ENCODE peak calls at places on chromosomes 16 and 17, in eight cellular contexts. One of them, this sample, is unnamed.

GRCh38 chr16:54932737-54933254 is 2.1 kb downstream of the IRX5 start:
- DNase-seq in hepatocyte: no peak
- DNase-seq in PC-3: no peak
- DNase-seq in neural progenitor cell: peak
- DNase-seq in GM23338: peak
- DNase-seq in GM23248: peak
- DNase-seq in SK-N-SH: no peak
- DNase-seq in HCT116: no peak
- DNase-seq in this sample: no peak

GRCh38 chr17:77690271-77691161 is 268.0 kb upstream of the TNRC6C start:
- DNase-seq in hepatocyte: peak
- DNase-seq in PC-3: peak
- DNase-seq in neural progenitor cell: no peak
- DNase-seq in GM23338: no peak
- DNase-seq in GM23248: peak
- DNase-seq in SK-N-SH: peak
- DNase-seq in HCT116: no peak
- DNase-seq in this sample: peak

GRCh38 chr16:324451-325334 is 27.8 kb downstream of the AXIN1 start:
- DNase-seq in hepatocyte: peak
- DNase-seq in PC-3: no peak
- DNase-seq in neural progenitor cell: no peak
- DNase-seq in GM23338: peak
- DNase-seq in GM23248: no peak
- DNase-seq in SK-N-SH: no peak
- DNase-seq in HCT116: no peak
- DNase-seq in this sample: peak

GRCh38 chr16:84753412-84754325 is 53.9 kb downstream of the USP10 start:
- DNase-seq in hepatocyte: no peak
- DNase-seq in PC-3: no peak
- DNase-seq in neural progenitor cell: no peak
- DNase-seq in GM23338: no peak
- DNase-seq in GM23248: peak
- DNase-seq in SK-N-SH: no peak
- DNase-seq in HCT116: no peak
- DNase-seq in this sample: no peak

GRCh38 chr16:59296002-59296401 is 561.9 kb upstream of the GOT2 start:
- DNase-seq in hepatocyte: no peak
- DNase-seq in PC-3: no peak
- DNase-seq in neural progenitor cell: peak
- DNase-seq in GM23338: peak
- DNase-seq in GM23248: no peak
- DNase-seq in SK-N-SH: no peak
- DNase-seq in HCT116: no peak
- DNase-seq in this sample: no peak

GRCh38 chr17:48374650-48375230 is 55.3 kb downstream of the SKAP1 start:
- DNase-seq in hepatocyte: peak
- DNase-seq in PC-3: peak
- DNase-seq in neural progenitor cell: peak
- DNase-seq in GM23338: peak
- DNase-seq in GM23248: peak
- DNase-seq in SK-N-SH: peak
- DNase-seq in HCT116: peak
- DNase-seq in this sample: peak

GRCh38 chr16:102060-102855 is 24.2 kb downstream of the MPG start:
- DNase-seq in hepatocyte: no peak
- DNase-seq in PC-3: no peak
- DNase-seq in neural progenitor cell: no peak
- DNase-seq in GM23338: no peak
- DNase-seq in GM23248: no peak
- DNase-seq in SK-N-SH: no peak
- DNase-seq in HCT116: no peak
- DNase-seq in this sample: no peak

GRCh38 chr17:41653421-41654133 is 29.2 kb upstream of the KRT17 start:
- DNase-seq in hepatocyte: no peak
- DNase-seq in PC-3: no peak
- DNase-seq in neural progenitor cell: no peak
- DNase-seq in GM23338: no peak
- DNase-seq in GM23248: no peak
- DNase-seq in SK-N-SH: no peak
- DNase-seq in HCT116: no peak
- DNase-seq in this sample: no peak

GRCh38 chr17:17189559-17189958 is 16.6 kb downstream of the PLD6 start:
- DNase-seq in hepatocyte: no peak
- DNase-seq in PC-3: no peak
- DNase-seq in neural progenitor cell: no peak
- DNase-seq in GM23338: no peak
- DNase-seq in GM23248: no peak
- DNase-seq in SK-N-SH: no peak
- DNase-seq in HCT116: no peak
- DNase-seq in this sample: no peak

GRCh38 chr17:72659811-72660210 is 432.7 kb downstream of the SLC39A11 start:
- DNase-seq in hepatocyte: no peak
- DNase-seq in PC-3: no peak
- DNase-seq in neural progenitor cell: no peak
- DNase-seq in GM23338: no peak
- DNase-seq in GM23248: no peak
- DNase-seq in SK-N-SH: no peak
- DNase-seq in HCT116: no peak
- DNase-seq in this sample: no peak

GRCh38 chr17:44989552-44990138 is 21.5 kb upstream of the C1QL1 start:
- DNase-seq in hepatocyte: no peak
- DNase-seq in PC-3: no peak
- DNase-seq in neural progenitor cell: no peak
- DNase-seq in GM23338: no peak
- DNase-seq in GM23248: no peak
- DNase-seq in SK-N-SH: no peak
- DNase-seq in HCT116: no peak
- DNase-seq in this sample: no peak
- H3K4me2 ChIP-seq in hepatocyte: no peak
- H3K4me2 ChIP-seq in PC-3: no peak
- H3K4me2 ChIP-seq in neural progenitor cell: no peak
- H3K4me2 ChIP-seq in GM23338: no peak
- H3K4me2 ChIP-seq in GM23248: no peak
- H3K4me2 ChIP-seq in SK-N-SH: no peak
- H3K4me2 ChIP-seq in HCT116: no peak
- H3K4me2 ChIP-seq in this sample: no peak

GRCh38 chr17:64598672-64599071 is 63.4 kb downstream of the SMURF2 start:
- DNase-seq in hepatocyte: no peak
- DNase-seq in PC-3: no peak
- DNase-seq in neural progenitor cell: no peak
- DNase-seq in GM23338: no peak
- DNase-seq in GM23248: no peak
- DNase-seq in SK-N-SH: no peak
- DNase-seq in HCT116: no peak
- DNase-seq in this sample: no peak

GRCh38 chr17:64596439-64596838 is 65.7 kb downstream of the SMURF2 start:
- DNase-seq in hepatocyte: no peak
- DNase-seq in PC-3: no peak
- DNase-seq in neural progenitor cell: no peak
- DNase-seq in GM23338: no peak
- DNase-seq in GM23248: no peak
- DNase-seq in SK-N-SH: no peak
- DNase-seq in HCT116: no peak
- DNase-seq in this sample: no peak

GRCh38 chr17:64596988-64597387 is 65.1 kb downstream of the SMURF2 start:
- DNase-seq in hepatocyte: no peak
- DNase-seq in PC-3: no peak
- DNase-seq in neural progenitor cell: no peak
- DNase-seq in GM23338: no peak
- DNase-seq in GM23248: no peak
- DNase-seq in SK-N-SH: no peak
- DNase-seq in HCT116: no peak
- DNase-seq in this sample: no peak

GRCh38 chr17:64599827-64600226 is 62.3 kb downstream of the SMURF2 start:
- DNase-seq in hepatocyte: no peak
- DNase-seq in PC-3: no peak
- DNase-seq in neural progenitor cell: no peak
- DNase-seq in GM23338: no peak
- DNase-seq in GM23248: no peak
- DNase-seq in SK-N-SH: no peak
- DNase-seq in HCT116: no peak
- DNase-seq in this sample: no peak

GRCh38 chr17:64599187-64599676 is 62.9 kb downstream of the SMURF2 start:
- DNase-seq in hepatocyte: no peak
- DNase-seq in PC-3: no peak
- DNase-seq in neural progenitor cell: peak
- DNase-seq in GM23338: peak
- DNase-seq in GM23248: no peak
- DNase-seq in SK-N-SH: no peak
- DNase-seq in HCT116: no peak
- DNase-seq in this sample: peak
- TF ChIP-seq EZH2phosphoT487 in hepatocyte: no peak
- TF ChIP-seq EZH2phosphoT487 in PC-3: no peak
- TF ChIP-seq EZH2phosphoT487 in neural progenitor cell: no peak
- TF ChIP-seq EZH2phosphoT487 in GM23338: no peak
- TF ChIP-seq EZH2phosphoT487 in GM23248: no peak
- TF ChIP-seq EZH2phosphoT487 in SK-N-SH: no peak
- TF ChIP-seq EZH2phosphoT487 in HCT116: no peak
- TF ChIP-seq EZH2phosphoT487 in this sample: no peak

GRCh38 chr17:6070895-6071511 is 824 bp downstream of the WSCD1 start:
- DNase-seq in hepatocyte: peak
- DNase-seq in PC-3: peak
- DNase-seq in neural progenitor cell: peak
- DNase-seq in GM23338: peak
- DNase-seq in GM23248: no peak
- DNase-seq in SK-N-SH: peak
- DNase-seq in HCT116: no peak
- DNase-seq in this sample: no peak

GRCh38 chr17:6069611-6070279 is 434 bp upstream of the WSCD1 start:
- DNase-seq in hepatocyte: peak
- DNase-seq in PC-3: no peak
- DNase-seq in neural progenitor cell: no peak
- DNase-seq in GM23338: peak
- DNase-seq in GM23248: no peak
- DNase-seq in SK-N-SH: no peak
- DNase-seq in HCT116: no peak
- DNase-seq in this sample: no peak

GRCh38 chr17:6071528-6072065 is 1.4 kb downstream of the WSCD1 start:
- DNase-seq in hepatocyte: no peak
- DNase-seq in PC-3: no peak
- DNase-seq in neural progenitor cell: no peak
- DNase-seq in GM23338: no peak
- DNase-seq in GM23248: no peak
- DNase-seq in SK-N-SH: no peak
- DNase-seq in HCT116: no peak
- DNase-seq in this sample: no peak

GRCh38 chr17:6072157-6072556 is 2.0 kb downstream of the WSCD1 start:
- DNase-seq in hepatocyte: no peak
- DNase-seq in PC-3: peak
- DNase-seq in neural progenitor cell: no peak
- DNase-seq in GM23338: no peak
- DNase-seq in GM23248: peak
- DNase-seq in SK-N-SH: no peak
- DNase-seq in HCT116: no peak
- DNase-seq in this sample: no peak

DNA sequence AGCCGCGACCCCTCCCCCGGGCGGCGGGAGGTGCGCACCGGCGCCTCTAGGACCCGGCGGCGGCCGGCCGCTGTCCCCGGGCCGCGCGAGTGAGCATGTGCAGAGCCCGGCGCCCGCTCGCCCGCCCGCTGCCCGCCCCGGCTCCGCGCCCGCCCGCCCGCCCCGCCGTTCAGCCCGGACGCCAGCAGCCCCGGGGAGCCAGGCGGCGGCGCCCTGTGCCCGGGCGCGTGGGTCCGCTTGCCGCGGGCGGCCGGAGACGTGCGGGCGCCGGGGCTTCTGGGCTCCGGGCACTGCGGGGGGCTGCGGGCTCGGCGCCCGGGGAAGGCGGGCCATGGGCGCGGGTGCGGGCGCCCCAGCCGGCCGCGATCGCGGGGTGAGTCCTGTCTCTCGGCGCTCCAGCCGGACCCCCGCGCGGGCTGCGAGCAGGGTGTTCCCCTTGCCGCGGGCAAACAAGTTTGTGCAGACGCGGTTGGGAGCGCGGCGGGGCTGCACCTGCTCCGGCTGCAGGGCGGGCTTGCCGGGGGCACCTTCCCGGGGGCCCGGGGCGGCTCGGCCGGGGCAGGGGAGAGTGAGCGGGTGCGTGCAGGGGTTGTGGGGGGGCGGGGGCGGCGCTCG is at the start of gene WSCD1:
- DNase-seq in hepatocyte: peak
- DNase-seq in PC-3: peak
- DNase-seq in neural progenitor cell: peak
- DNase-seq in GM23338: peak
- DNase-seq in GM23248: peak
- DNase-seq in SK-N-SH: peak
- DNase-seq in HCT116: no peak
- DNase-seq in this sample: no peak
- H3K4me2 ChIP-seq in hepatocyte: peak
- H3K4me2 ChIP-seq in PC-3: peak
- H3K4me2 ChIP-seq in neural progenitor cell: peak
- H3K4me2 ChIP-seq in GM23338: peak
- H3K4me2 ChIP-seq in GM23248: no peak
- H3K4me2 ChIP-seq in SK-N-SH: no peak
- H3K4me2 ChIP-seq in HCT116: no peak
- H3K4me2 ChIP-seq in this sample: no peak

GRCh38 chr16:72198641-72199250 is 26.8 kb upstream of the PMFBP1 start:
- DNase-seq in hepatocyte: no peak
- DNase-seq in PC-3: no peak
- DNase-seq in neural progenitor cell: no peak
- DNase-seq in GM23338: peak
- DNase-seq in GM23248: no peak
- DNase-seq in SK-N-SH: peak
- DNase-seq in HCT116: no peak
- DNase-seq in this sample: no peak

GRCh38 chr16:72199938-72200337 is 28.0 kb upstream of the PMFBP1 start:
- DNase-seq in hepatocyte: no peak
- DNase-seq in PC-3: no peak
- DNase-seq in neural progenitor cell: no peak
- DNase-seq in GM23338: no peak
- DNase-seq in GM23248: no peak
- DNase-seq in SK-N-SH: peak
- DNase-seq in HCT116: no peak
- DNase-seq in this sample: no peak

GRCh38 chr16:72201387-72201786 is 29.4 kb upstream of the PMFBP1 start:
- DNase-seq in hepatocyte: no peak
- DNase-seq in PC-3: no peak
- DNase-seq in neural progenitor cell: no peak
- DNase-seq in GM23338: no peak
- DNase-seq in GM23248: no peak
- DNase-seq in SK-N-SH: no peak
- DNase-seq in HCT116: no peak
- DNase-seq in this sample: no peak

GRCh38 chr16:72202014-72202413 is 30.1 kb upstream of the PMFBP1 start:
- DNase-seq in hepatocyte: no peak
- DNase-seq in PC-3: peak
- DNase-seq in neural progenitor cell: no peak
- DNase-seq in GM23338: no peak
- DNase-seq in GM23248: peak
- DNase-seq in SK-N-SH: no peak
- DNase-seq in HCT116: no peak
- DNase-seq in this sample: no peak

DNA sequence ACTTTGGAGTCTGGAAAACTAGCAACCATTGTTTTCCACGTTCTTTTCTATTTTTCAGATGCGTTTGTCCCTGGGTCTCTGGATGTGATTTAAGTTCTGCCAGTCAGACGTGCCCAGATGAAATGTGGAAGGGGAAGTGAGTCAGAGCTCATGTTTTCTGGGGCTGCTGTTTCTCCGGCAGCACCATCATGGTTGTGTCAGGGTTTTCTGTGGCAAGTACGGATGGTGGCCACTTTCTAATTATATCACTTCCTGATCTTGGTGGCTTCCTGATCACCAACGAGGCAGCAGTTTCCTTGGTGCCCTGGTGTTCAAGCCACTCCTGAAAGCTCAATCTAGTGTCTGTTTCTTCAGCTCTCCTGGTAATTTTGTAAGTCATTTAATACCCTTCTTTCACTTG is 31.4 kb upstream of the PMFBP1 start:
- DNase-seq in hepatocyte: no peak
- DNase-seq in PC-3: peak
- DNase-seq in neural progenitor cell: no peak
- DNase-seq in GM23338: no peak
- DNase-seq in GM23248: peak
- DNase-seq in SK-N-SH: no peak
- DNase-seq in HCT116: no peak
- DNase-seq in this sample: peak
- TF ChIP-seq EZH2phosphoT487 in hepatocyte: no peak
- TF ChIP-seq EZH2phosphoT487 in PC-3: no peak
- TF ChIP-seq EZH2phosphoT487 in neural progenitor cell: no peak
- TF ChIP-seq EZH2phosphoT487 in GM23338: no peak
- TF ChIP-seq EZH2phosphoT487 in GM23248: no peak
- TF ChIP-seq EZH2phosphoT487 in SK-N-SH: no peak
- TF ChIP-seq EZH2phosphoT487 in HCT116: no peak
- TF ChIP-seq EZH2phosphoT487 in this sample: no peak